ENCODE peak calls at places on chromosomes 13 and 19, in four cellular contexts. One of them, this sample, is unnamed. For H3K27me3, the result is how much of the 10 kb centered on the place peaks cover.

GRCh38 chr19:31392514-31392913 is 43.3 kb upstream of the TSHZ3 start:
- DNase-seq in body of pancreas: no peak
- DNase-seq in K562: no peak
- DNase-seq in uterus: no peak
- DNase-seq in this sample: no peak

GRCh38 chr19:2983351-2984195 is 6.2 kb downstream of the TLE6 start:
- DNase-seq in body of pancreas: peak
- DNase-seq in K562: no peak
- DNase-seq in uterus: peak
- DNase-seq in this sample: peak

GRCh38 chr13:64428196-64428595 is 2801.9 kb downstream of the PCDH9 start:
- DNase-seq in body of pancreas: no peak
- DNase-seq in K562: no peak
- DNase-seq in uterus: no peak
- DNase-seq in this sample: no peak

GRCh38 chr13:35460061-35460460 is 16.4 kb downstream of the MAB21L1 start:
- DNase-seq in body of pancreas: no peak
- DNase-seq in K562: no peak
- DNase-seq in uterus: no peak
- DNase-seq in this sample: no peak

GRCh38 chr19:813359-814107 is 8.2 kb downstream of the PLPPR3 start:
- DNase-seq in body of pancreas: no peak
- DNase-seq in K562: no peak
- DNase-seq in uterus: no peak
- DNase-seq in this sample: peak

GRCh38 chr13:43036386-43037220 is 13.2 kb downstream of the DNAJC15 start:
- DNase-seq in body of pancreas: peak
- DNase-seq in K562: no peak
- DNase-seq in uterus: peak
- DNase-seq in this sample: peak

GRCh38 chr13:112703935-112704633 is 14.2 kb downstream of the ATP11A start:
- DNase-seq in body of pancreas: no peak
- DNase-seq in K562: peak
- DNase-seq in uterus: no peak
- DNase-seq in this sample: peak

GRCh38 chr19:1665565-1666047 is 13.2 kb upstream of the TCF3 start:
- DNase-seq in body of pancreas: no peak
- DNase-seq in K562: peak
- DNase-seq in uterus: no peak
- DNase-seq in this sample: no peak

GRCh38 chr13:100510208-100510997 is 78.2 kb downstream of the GGACT start:
- DNase-seq in body of pancreas: no peak
- DNase-seq in K562: no peak
- DNase-seq in uterus: no peak
- DNase-seq in this sample: no peak

GRCh38 chr13:73984949-73985691 is 149.1 kb downstream of the KLF12 start:
- DNase-seq in body of pancreas: no peak
- DNase-seq in K562: no peak
- DNase-seq in uterus: no peak
- DNase-seq in this sample: no peak

GRCh38 chr19:34366670-34367423 is 1.9 kb downstream of the GPI start:
- DNase-seq in body of pancreas: no peak
- DNase-seq in K562: peak
- DNase-seq in uterus: no peak
- DNase-seq in this sample: no peak

GRCh38 chr13:40651866-40652587 is 14.4 kb downstream of the FOXO1 start:
- DNase-seq in body of pancreas: no peak
- DNase-seq in K562: no peak
- DNase-seq in uterus: no peak
- DNase-seq in this sample: no peak

GRCh38 chr13:46961719-46962118 is 64.9 kb upstream of the HTR2A start:
- DNase-seq in body of pancreas: no peak
- DNase-seq in K562: peak
- DNase-seq in uterus: no peak
- DNase-seq in this sample: no peak
- H3K27me3 ChIP-seq in body of pancreas: under half
- H3K27me3 ChIP-seq in K562: under half
- H3K27me3 ChIP-seq in uterus: under half
- H3K27me3 ChIP-seq in this sample: under half

GRCh38 chr19:58499021-58499927 is 12.5 kb downstream of the SLC27A5 start:
- DNase-seq in body of pancreas: peak
- DNase-seq in K562: peak
- DNase-seq in uterus: peak
- DNase-seq in this sample: peak
- TF ChIP-seq POLR2A in body of pancreas: peak
- TF ChIP-seq POLR2A in K562: peak
- TF ChIP-seq POLR2A in uterus: peak
- TF ChIP-seq POLR2A in this sample: peak

DNA sequence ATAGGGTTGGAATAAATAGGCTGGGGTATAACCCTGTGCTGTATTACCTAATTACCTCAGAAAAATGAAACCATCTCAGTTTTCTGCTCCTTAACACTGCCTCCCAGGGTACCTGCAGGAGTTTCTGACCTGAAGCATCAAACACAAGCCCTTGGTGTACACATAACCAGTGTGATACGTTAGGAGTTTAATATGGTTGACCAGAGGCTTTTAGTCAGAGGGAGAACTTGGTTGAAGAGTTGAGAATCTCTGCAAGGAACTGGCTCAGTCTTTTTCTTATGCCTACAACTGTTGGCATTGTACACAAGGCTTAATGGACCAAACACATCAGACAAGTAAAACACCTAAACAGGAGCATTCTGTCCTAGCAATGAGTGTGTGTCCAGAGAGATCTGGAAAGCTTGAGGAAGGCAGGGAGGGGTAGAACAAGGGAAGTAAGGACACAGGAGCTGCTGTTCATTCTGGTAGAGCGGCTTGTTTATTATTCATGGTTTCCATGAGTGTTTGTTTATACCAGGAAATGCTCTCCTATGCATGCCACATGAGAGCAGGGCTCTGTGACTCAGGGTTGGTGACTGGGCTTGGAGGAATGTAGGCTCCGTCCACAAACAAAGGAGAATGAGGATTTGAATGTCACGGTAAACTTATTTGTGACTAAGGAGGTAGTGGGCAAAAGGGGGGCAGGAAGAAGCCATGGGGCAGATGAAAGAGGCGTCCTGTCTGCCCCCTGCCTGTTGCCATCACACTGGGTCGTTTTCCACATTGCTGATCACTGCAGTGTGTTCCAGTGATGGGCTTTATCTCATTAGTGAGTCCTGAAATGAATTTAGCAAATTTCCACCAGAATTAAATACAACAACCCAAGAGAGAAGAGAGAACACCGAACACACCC is 11.9 kb upstream of the SPATA13 start:
- DNase-seq in body of pancreas: peak
- DNase-seq in K562: no peak
- DNase-seq in uterus: no peak
- DNase-seq in this sample: no peak
- TF ChIP-seq CTCF in body of pancreas: no peak
- TF ChIP-seq CTCF in K562: no peak
- TF ChIP-seq CTCF in uterus: peak
- TF ChIP-seq CTCF in this sample: no peak

GRCh38 chr19:41479757-41480191 is 36.8 kb downstream of the ERICH4 start:
- DNase-seq in body of pancreas: peak
- DNase-seq in K562: peak
- DNase-seq in uterus: no peak
- DNase-seq in this sample: peak
- H3K27me3 ChIP-seq in body of pancreas: under half
- H3K27me3 ChIP-seq in K562: under half
- H3K27me3 ChIP-seq in uterus: under half
- H3K27me3 ChIP-seq in this sample: under half

DNA sequence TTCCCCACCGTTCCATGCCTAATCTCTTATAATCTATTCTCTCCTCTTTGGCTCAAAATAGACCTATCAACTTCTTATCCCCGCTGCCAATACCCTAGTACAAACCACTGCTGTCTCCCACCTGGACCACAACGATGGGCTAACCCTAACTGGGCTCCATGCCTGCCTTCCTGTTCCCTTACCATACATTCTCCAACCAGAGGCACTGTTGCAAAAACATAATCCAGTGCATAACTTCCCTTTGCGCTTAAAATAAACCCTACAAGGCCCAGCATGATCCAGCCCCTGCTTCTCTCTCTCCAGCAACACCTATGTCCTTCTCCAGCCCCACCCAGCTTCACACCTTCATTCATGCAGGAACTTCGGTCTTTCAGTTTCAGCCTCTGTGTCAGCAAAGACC is 27.4 kb upstream of the CEBPA start:
- DNase-seq in body of pancreas: no peak
- DNase-seq in K562: no peak
- DNase-seq in uterus: no peak
- DNase-seq in this sample: no peak
- TF ChIP-seq POLR2A in body of pancreas: no peak
- TF ChIP-seq POLR2A in K562: no peak
- TF ChIP-seq POLR2A in uterus: no peak
- TF ChIP-seq POLR2A in this sample: no peak

This sample was measured in ovary.